ENCODE peak calls at places on chromosome 22, in eight cellular contexts. U, D, A, K, N, L, J and Q are unnamed samples.

GRCh38 chr22:30405731-30406130 is 8.9 kb downstream of the SEC14L2 start:
- DNase-seq in A (no peak), K (no peak), L (no peak), J (no peak), D (no peak), N (no peak), U (no peak), Q (no peak)

GRCh38 chr22:47375621-47376321 is 613.3 kb downstream of the TBC1D22A start:
- DNase-seq in U (no peak), L (no peak), K (no peak), J (no peak), A (no peak), N (no peak), D (no peak), Q (no peak)

GRCh38 chr22:20433686-20434241 is 3.9 kb downstream of the SCARF2 start:
- DNase-seq in A (no peak), U (no peak), K (no peak), L (no peak), N (no peak), D (no peak), J (no peak), Q (no peak)

GRCh38 chr22:30025187-30025586 is 55.1 kb upstream of the HORMAD2 start:
- DNase-seq in K (no peak), J (no peak), N (no peak), D (no peak), L (no peak), U (no peak), A (no peak), Q (no peak)

GRCh38 chr22:43228863-43229262 is 41.9 kb upstream of the TTLL12 start:
- DNase-seq in L (no peak), D (no peak), N (no peak), A (no peak), U (no peak), J (no peak), K (no peak), Q (no peak)

GRCh38 chr22:17726561-17727243 is 47.6 kb downstream of the BID start:
- DNase-seq in U (no peak), N (peak), L (no peak), A (no peak), J (peak), K (no peak), D (no peak), Q (no peak)

GRCh38 chr22:20439928-20440575 is 2.4 kb upstream of the SCARF2 start:
- DNase-seq in D (no peak), L (no peak), K (no peak), N (no peak), U (no peak), A (no peak), J (no peak), Q (no peak)

GRCh38 chr22:38451864-38452263 is 3.1 kb downstream of the KCNJ4 start:
- DNase-seq in N (no peak), J (no peak), K (no peak), U (no peak), D (no peak), L (no peak), A (no peak), Q (no peak)

GRCh38 chr22:40583058-40583741 is 53.3 kb downstream of the MRTFA start:
- DNase-seq in U (no peak), K (no peak), J (no peak), N (no peak), D (no peak), L (no peak), A (no peak), Q (no peak)

GRCh38 chr22:27137809-27138400 is 480.5 kb downstream of the MIAT start:
- DNase-seq in A (no peak), D (no peak), J (no peak), K (no peak), N (no peak), U (no peak), L (no peak), Q (no peak)

GRCh38 chr22:19062909-19063308 is 59.3 kb downstream of the DGCR2 start:
- DNase-seq in U (no peak), A (no peak), J (no peak), L (no peak), D (no peak), N (no peak), K (no peak), Q (no peak)

GRCh38 chr22:35023692-35024363 is 42.1 kb upstream of the ISX start:
- DNase-seq in J (peak), U (peak), K (peak), A (peak), D (peak), N (peak), L (peak), Q (peak)

GRCh38 chr22:27231266-27231665 is 570.3 kb downstream of the MN1 start:
- DNase-seq in N (no peak), A (no peak), D (no peak), L (no peak), K (no peak), J (no peak), U (no peak), Q (no peak)

GRCh38 chr22:50318356-50318697 is 8.5 kb downstream of the DENND6B start:
- DNase-seq in L (no peak), D (no peak), A (no peak), J (no peak), U (no peak), N (no peak), K (no peak), Q (no peak)

GRCh38 chr22:27370281-27370680 is 431.3 kb downstream of the MN1 start:
- DNase-seq in U (no peak), J (peak), D (peak), K (no peak), A (no peak), L (no peak), N (no peak), Q (no peak)

GRCh38 chr22:23233746-23234408 is 53.6 kb downstream of the BCR start:
- DNase-seq in U (no peak), K (no peak), L (no peak), N (peak), A (no peak), J (peak), D (no peak), Q (no peak)

GRCh38 chr22:20436309-20437252 is 1.0 kb downstream of the SCARF2 start:
- DNase-seq in U (no peak), D (no peak), K (no peak), J (no peak), L (no peak), N (no peak), A (no peak), Q (no peak)

GRCh38 chr22:30212996-30213441 is 33.5 kb downstream of the LIF start:
- DNase-seq in J (peak), L (no peak), U (no peak), A (no peak), N (peak), K (no peak), D (no peak), Q (no peak)

GRCh38 chr22:32587449-32587848 is 112.8 kb downstream of the FBXO7 start:
- DNase-seq in A (no peak), U (no peak), D (no peak), J (no peak), N (no peak), K (no peak), L (no peak), Q (no peak)

GRCh38 chr22:19520566-19521305 is 3.5 kb downstream of the CLDN5 start:
- DNase-seq in U (no peak), K (no peak), D (no peak), A (no peak), N (no peak), J (no peak), L (no peak), Q (no peak)

GRCh38 chr22:37742374-37743092 is 45.7 kb downstream of the TRIOBP start:
- DNase-seq in A (peak), L (no peak), U (no peak), D (peak), N (peak), K (no peak), J (peak), Q (peak)

GRCh38 chr22:38947321-38948112 is 9.9 kb upstream of the APOBEC3A start:
- DNase-seq in U (no peak), A (no peak), J (peak), N (no peak), L (no peak), K (no peak), D (no peak), Q (no peak)

GRCh38 chr22:29081499-29082236 is 8.8 kb downstream of the KREMEN1 start:
- DNase-seq in A (no peak), D (no peak), N (no peak), K (no peak), U (no peak), J (no peak), L (no peak), Q (no peak)

GRCh38 chr22:25419247-25420113 is 145.0 kb upstream of the GRK3 start:
- DNase-seq in L (no peak), N (peak), A (no peak), K (no peak), D (no peak), U (no peak), J (peak), Q (no peak)

GRCh38 chr22:30023099-30023498 is 57.2 kb upstream of the HORMAD2 start:
- DNase-seq in D (no peak), L (no peak), N (no peak), J (no peak), U (no peak), K (no peak), A (no peak), Q (no peak)

GRCh38 chr22:49151256-49152131 is 676.2 kb downstream of the BRD1 start:
- DNase-seq in A (no peak), L (no peak), K (no peak), N (no peak), D (no peak), U (no peak), J (no peak), Q (no peak)

GRCh38 chr22:40853961-40854360 is 2.5 kb downstream of the ST13 start:
- DNase-seq in D (no peak), L (no peak), A (no peak), N (no peak), J (peak), K (no peak), U (no peak), Q (no peak)